ENCODE peak calls at places on chromosomes 6 and 20, in ten cellular contexts. O is HT1080; T is brain microvascular endothelial cell; J is lower lobe of right lung; E is mesendoderm; M is upper lobe of right lung; Z is ACHN; S is NCI-H2029 treated with DMSO at 0.1 percent for 48 hours; N is heart left ventricle; F is activated CD4-positive, alpha-beta T cell treated with anti-CD3 and anti-CD28 coated beads, Interleukin-2, amount 10 ng/mL, durations not matched to agents 7 days and 5 days. H is an unnamed sample.

GRCh38 chr6:32179746-32180405 is 1.7 kb downstream of the RNF5 start:
- DNase-seq in O (no peak), T (no peak), J (no peak), E (no peak), M (no peak), Z (no peak), S (no peak), N (no peak), F (no peak), H (no peak)

GRCh38 chr6:32196682-32197616 is 4.5 kb upstream of the GPSM3 start:
- DNase-seq in O (no peak), T (no peak), J (no peak), E (peak; percentile 41), M (peak; percentile 70), Z (no peak), S (no peak), N (peak; percentile 67), F (no peak), H (no peak)

GRCh38 chr6:143232849-143233248 is 172.2 kb downstream of the AIG1 start:
- DNase-seq in O (peak; percentile 34), T (peak; percentile 19), J (peak; percentile 50), E (peak; percentile 59), M (no peak), Z (peak; percentile 58), S (no peak), N (no peak), F (peak; percentile 32), H (peak; percentile 37)

GRCh38 chr20:60066438-60066823 is 108.2 kb downstream of the CDH26 start:
- DNase-seq in O (no peak), T (no peak), J (no peak), E (no peak), M (no peak), Z (no peak), S (no peak), N (peak; percentile 43), F (no peak), H (no peak)

GRCh38 chr20:57509665-57510237 is 15.2 kb downstream of the CTCFL start:
- DNase-seq in O (no peak), T (no peak), J (no peak), E (peak; percentile 40), M (no peak), Z (peak; percentile 31), S (no peak), N (no peak), F (no peak), H (peak; percentile 40)

GRCh38 chr6:13248549-13248948 is 79.8 kb downstream of the TBC1D7 start:
- DNase-seq in O (no peak), T (no peak), J (no peak), E (no peak), M (no peak), Z (no peak), S (no peak), N (no peak), F (no peak), H (no peak)

GRCh38 chr6:170032706-170033309 is 258.1 kb downstream of the DLL1 start:
- DNase-seq in O (no peak), T (no peak), J (no peak), E (no peak), M (peak; percentile 38), Z (no peak), S (no peak), N (no peak), F (no peak), H (no peak)

GRCh38 chr6:21235162-21235561 is 358.4 kb upstream of the SOX4 start:
- DNase-seq in O (no peak), T (no peak), J (no peak), E (peak; percentile 81), M (no peak), Z (no peak), S (no peak), N (no peak), F (no peak), H (no peak)

GRCh38 chr6:143176090-143177021 is 115.7 kb downstream of the AIG1 start:
- DNase-seq in O (peak; percentile 58), T (peak; percentile 97), J (no peak), E (peak; percentile 67), M (no peak), Z (no peak), S (no peak), N (no peak), F (no peak), H (peak; percentile 20)

GRCh38 chr20:50932016-50932338 is 740 bp upstream of the ADNP start:
- DNase-seq in O (no peak), T (no peak), J (no peak), E (no peak), M (no peak), Z (no peak), S (no peak), N (no peak), F (no peak), H (no peak)

GRCh38 chr6:26104457-26105108 is 17.4 kb downstream of the HFE start:
- DNase-seq in O (no peak), T (no peak), J (no peak), E (peak; percentile 22), M (no peak), Z (no peak), S (no peak), N (no peak), F (peak; percentile 25), H (peak; percentile 39)

GRCh38 chr20:49747707-49748524 is 34.2 kb upstream of the B4GALT5 start:
- DNase-seq in O (peak; percentile 20), T (peak; percentile 0), J (peak; percentile 68), E (no peak), M (peak; percentile 68), Z (no peak), S (peak; percentile 85), N (peak; percentile 97), F (no peak), H (no peak)

GRCh38 chr20:50710492-50711063 is 19.2 kb upstream of the RIPOR3 start:
- DNase-seq in O (peak; percentile 31), T (no peak), J (no peak), E (no peak), M (no peak), Z (no peak), S (no peak), N (no peak), F (no peak), H (peak; percentile 59)

GRCh38 chr6:90729057-90729456 is 142.2 kb upstream of the MAP3K7 start:
- DNase-seq in O (no peak), T (no peak), J (no peak), E (no peak), M (no peak), Z (no peak), S (no peak), N (no peak), F (no peak), H (no peak)

GRCh38 chr6:29737707-29738630 is 14.7 kb downstream of the HLA-F start:
- DNase-seq in O (peak; percentile 74), T (peak; percentile 61), J (peak; percentile 63), E (peak; percentile 76), M (no peak), Z (peak; percentile 60), S (peak; percentile 23), N (peak; percentile 73), F (peak; percentile 81), H (peak; percentile 81)

GRCh38 chr6:133756046-133756445 is 132.9 kb upstream of the TCF21 start:
- DNase-seq in O (no peak), T (peak; percentile 56), J (no peak), E (no peak), M (no peak), Z (no peak), S (no peak), N (no peak), F (no peak), H (no peak)

GRCh38 chr6:111113731-111114438 is 26.6 kb downstream of the SLC16A10 start:
- DNase-seq in O (peak; percentile 72), T (peak; percentile 81), J (no peak), E (no peak), M (no peak), Z (no peak), S (no peak), N (peak; percentile 59), F (no peak), H (peak; percentile 59)

GRCh38 chr20:50995506-50995905 is 27.4 kb downstream of the KCNG1 start:
- DNase-seq in O (no peak), T (no peak), J (no peak), E (no peak), M (no peak), Z (no peak), S (no peak), N (no peak), F (no peak), H (no peak)

GRCh38 chr6:108694816-108695215 is 134.1 kb downstream of the FOXO3 start:
- DNase-seq in O (no peak), T (no peak), J (no peak), E (no peak), M (no peak), Z (no peak), S (no peak), N (no peak), F (no peak), H (no peak)

GRCh38 chr20:8020314-8021079 is 936 bp upstream of the TMX4 start:
- DNase-seq in O (peak; percentile 32), T (no peak), J (no peak), E (no peak), M (no peak), Z (no peak), S (no peak), N (no peak), F (peak; percentile 52), H (peak; percentile 65)

GRCh38 chr20:33863440-33864323 is 52.5 kb downstream of the CHMP4B start:
- DNase-seq in O (no peak), T (no peak), J (no peak), E (no peak), M (no peak), Z (no peak), S (no peak), N (no peak), F (no peak), H (no peak)

GRCh38 chr6:128131566-128131965 is 230.7 kb upstream of the THEMIS start:
- DNase-seq in O (no peak), T (no peak), J (no peak), E (no peak), M (no peak), Z (no peak), S (no peak), N (no peak), F (no peak), H (no peak)

GRCh38 chr6:37311666-37312473 is 41.9 kb upstream of the RNF8 start:
- DNase-seq in O (peak; percentile 58), T (peak; percentile 39), J (no peak), E (no peak), M (no peak), Z (no peak), S (no peak), N (no peak), F (no peak), H (no peak)

GRCh38 chr6:96537726-96538125 is 16.1 kb downstream of the UFL1 start:
- DNase-seq in O (no peak), T (no peak), J (no peak), E (no peak), M (no peak), Z (no peak), S (no peak), N (no peak), F (no peak), H (no peak)

GRCh38 chr6:132298344-132298949 is 102.8 kb downstream of the MOXD1 start:
- DNase-seq in O (peak; percentile 28), T (peak; percentile 73), J (no peak), E (peak; percentile 62), M (no peak), Z (peak; percentile 47), S (no peak), N (no peak), F (peak; percentile 42), H (peak; percentile 37)

GRCh38 chr6:33217681-33218080 is 9.4 kb downstream of the RING1 start:
- DNase-seq in O (no peak), T (no peak), J (no peak), E (no peak), M (no peak), Z (no peak), S (no peak), N (no peak), F (no peak), H (no peak)

GRCh38 chr6:139982652-139983051 is 608.2 kb upstream of the CITED2 start:
- DNase-seq in O (no peak), T (peak; percentile 68), J (no peak), E (peak; percentile 97), M (no peak), Z (peak; percentile 33), S (no peak), N (no peak), F (no peak), H (peak; percentile 38)

GRCh38 chr6:11632795-11633511 is 95.4 kb downstream of the TMEM170B start:
- DNase-seq in O (peak; percentile 61), T (peak; percentile 68), J (no peak), E (peak; percentile 48), M (no peak), Z (no peak), S (no peak), N (peak; percentile 36), F (no peak), H (peak; percentile 94)